ENCODE peak calls at places on chromosome 11, in seven cellular contexts. Q is activated gamma-delta T cell; H is central memory CD4-positive, alpha-beta T cell; B is right cardiac atrium; O is NCI-H1694 treated with DMSO at 0.1 percent for 48 hours; T is anterior cingulate cortex; Z is choroid plexus epithelial cell. P is an unnamed sample.

GRCh38 chr11:64777449-64778222 is 706 bp downstream of the SF1 start:
- DNase-seq in Q (peak; percentile 78), H (peak; percentile 80), B (peak; percentile 94), O (peak; percentile 42), T (peak; percentile 64), Z (peak; percentile 86), P (peak; percentile 74)

GRCh38 chr11:127485541-127485940 is 485.0 kb upstream of the KIRREL3 start:
- DNase-seq in Q (no peak), H (no peak), B (no peak), O (no peak), T (no peak), Z (peak; percentile 3), P (no peak)

GRCh38 chr11:30816959-30817880 is 231.1 kb upstream of the MPPED2 start:
- DNase-seq in Q (no peak), H (no peak), B (no peak), O (no peak), T (no peak), Z (no peak), P (no peak)

GRCh38 chr11:128625766-128626165 is 38.4 kb upstream of the ETS1 start:
- DNase-seq in Q (no peak), H (no peak), B (no peak), O (no peak), T (no peak), Z (peak; percentile 21), P (no peak)

GRCh38 chr11:135022430-135022829 is 610.4 kb upstream of the B3GAT1 start:
- DNase-seq in Q (no peak), H (no peak), B (no peak), O (no peak), T (no peak), Z (no peak), P (no peak)

GRCh38 chr11:76551400-76551799 is 106.6 kb downstream of the EMSY start:
- DNase-seq in Q (no peak), H (no peak), B (no peak), O (no peak), T (no peak), Z (peak; percentile 49), P (no peak)

GRCh38 chr11:57639321-57640067 is 10.2 kb downstream of the YPEL4 start:
- DNase-seq in Q (no peak), H (no peak), B (no peak), O (no peak), T (no peak), Z (peak; percentile 89), P (no peak)

GRCh38 chr11:69166186-69167115 is 10.7 kb downstream of the SMIM38 start:
- DNase-seq in Q (no peak), H (no peak), B (no peak), O (no peak), T (no peak), Z (peak; percentile 92), P (peak; percentile 33)

GRCh38 chr11:132539590-132540368 is 992.5 kb downstream of the OPCML start:
- DNase-seq in Q (no peak), H (no peak), B (no peak), O (no peak), T (no peak), Z (no peak), P (no peak)

GRCh38 chr11:123233280-123233977 is 38.4 kb upstream of the CLMP start:
- DNase-seq in Q (no peak), H (no peak), B (no peak), O (no peak), T (no peak), Z (peak; percentile 56), P (no peak)

GRCh38 chr11:704799-705645 is 1.0 kb upstream of the EPS8L2 start:
- DNase-seq in Q (no peak), H (no peak), B (peak; percentile 54), O (no peak), T (no peak), Z (no peak), P (no peak)

GRCh38 chr11:86115542-86116385 is 46.9 kb upstream of the PICALM start:
- DNase-seq in Q (no peak), H (no peak), B (no peak), O (no peak), T (no peak), Z (peak; percentile 8), P (no peak)

GRCh38 chr11:131703311-131703710 is 332.9 kb downstream of the NTM start:
- DNase-seq in Q (no peak), H (no peak), B (no peak), O (no peak), T (no peak), Z (no peak), P (no peak)

GRCh38 chr11:126225266-126225665 is 13.7 kb downstream of the FAM118B start:
- DNase-seq in Q (no peak), H (no peak), B (no peak), O (no peak), T (no peak), Z (no peak), P (no peak)

GRCh38 chr11:109960831-109961230 is 132.4 kb upstream of the ZC3H12C start:
- DNase-seq in Q (no peak), H (no peak), B (peak; percentile 85), O (no peak), T (peak; percentile 21), Z (peak; percentile 99), P (no peak)

GRCh38 chr11:130544266-130544665 is 95.8 kb downstream of the ADAMTS15 start:
- DNase-seq in Q (no peak), H (no peak), B (no peak), O (no peak), T (no peak), Z (no peak), P (no peak)

GRCh38 chr11:19185036-19185435 is 16.7 kb downstream of the CSRP3 start:
- DNase-seq in Q (no peak), H (no peak), B (no peak), O (no peak), T (no peak), Z (no peak), P (no peak)

GRCh38 chr11:40759341-40759740 is 700.1 kb downstream of the LRRC4C start:
- DNase-seq in Q (no peak), H (no peak), B (no peak), O (no peak), T (no peak), Z (no peak), P (no peak)

GRCh38 chr11:18457435-18457834 is 1.8 kb downstream of the LDHAL6A start:
- DNase-seq in Q (no peak), H (no peak), B (no peak), O (no peak), T (no peak), Z (peak; percentile 5), P (no peak)

GRCh38 chr11:127157225-127157624 is 156.7 kb upstream of the KIRREL3 start:
- DNase-seq in Q (no peak), H (no peak), B (no peak), O (no peak), T (no peak), Z (no peak), P (no peak)

GRCh38 chr11:28727254-28727653 is 619.1 kb downstream of the METTL15 start:
- DNase-seq in Q (no peak), H (no peak), B (no peak), O (no peak), T (no peak), Z (peak; percentile 17), P (no peak)

GRCh38 chr11:121613724-121614123 is 161.0 kb upstream of the SORL1-AS1 start:
- DNase-seq in Q (no peak), H (no peak), B (no peak), O (no peak), T (no peak), Z (no peak), P (peak; percentile 64)

GRCh38 chr11:117239295-117239694 is 6.8 kb downstream of the RNF214 start:
- DNase-seq in Q (no peak), H (no peak), B (no peak), O (no peak), T (no peak), Z (peak; percentile 96), P (peak; percentile 53)

GRCh38 chr11:10669258-10670033 is 24.1 kb downstream of the IRAG1 start:
- DNase-seq in Q (no peak), H (no peak), B (no peak), O (peak; percentile 42), T (no peak), Z (peak; percentile 69), P (no peak)

GRCh38 chr11:32829157-32829679 is 509 bp upstream of the PRRG4 start:
- DNase-seq in Q (no peak), H (no peak), B (no peak), O (no peak), T (no peak), Z (peak; percentile 13), P (peak; percentile 18)

GRCh38 chr11:29093416-29093815 is 923.4 kb downstream of the KCNA4 start:
- DNase-seq in Q (no peak), H (no peak), B (no peak), O (no peak), T (no peak), Z (peak; percentile 72), P (no peak)

GRCh38 chr11:9823887-9824385 is 160.1 kb downstream of the SWAP70 start:
- DNase-seq in Q (no peak), H (no peak), B (no peak), O (no peak), T (no peak), Z (no peak), P (no peak)

GRCh38 chr11:69376155-69377028 is 82.4 kb downstream of the MYEOV start:
- DNase-seq in Q (no peak), H (no peak), B (no peak), O (no peak), T (no peak), Z (no peak), P (no peak)

GRCh38 chr11:68381716-68382115 is 69.3 kb downstream of the LRP5 start:
- DNase-seq in Q (no peak), H (no peak), B (peak; percentile 58), O (no peak), T (no peak), Z (no peak), P (no peak)

GRCh38 chr11:128779036-128779435 is 85.2 kb downstream of the FLI1 start:
- DNase-seq in Q (no peak), H (no peak), B (no peak), O (no peak), T (no peak), Z (peak; percentile 34), P (no peak)

GRCh38 chr11:116911981-116912734 is 74.7 kb upstream of the APOA1 start:
- DNase-seq in Q (no peak), H (no peak), B (no peak), O (no peak), T (no peak), Z (no peak), P (no peak)

GRCh38 chr11:114821626-114822025 is 143.3 kb downstream of the NXPE2 start:
- DNase-seq in Q (no peak), H (no peak), B (no peak), O (no peak), T (no peak), Z (peak; percentile 2), P (no peak)

GRCh38 chr11:29751618-29752017 is 265.2 kb downstream of the KCNA4 start:
- DNase-seq in Q (no peak), H (no peak), B (no peak), O (no peak), T (no peak), Z (no peak), P (no peak)

GRCh38 chr11:74013141-74013540 is 4.3 kb upstream of the UCP3 start:
- DNase-seq in Q (no peak), H (no peak), B (no peak), O (no peak), T (no peak), Z (no peak), P (no peak)

GRCh38 chr11:71241721-71242259 is 10.6 kb downstream of the SHANK2 start:
- DNase-seq in Q (no peak), H (no peak), B (no peak), O (no peak), T (no peak), Z (no peak), P (no peak)

GRCh38 chr11:117799634-117800033 is 2.6 kb upstream of the DSCAML1 start:
- DNase-seq in Q (no peak), H (no peak), B (no peak), O (no peak), T (no peak), Z (no peak), P (no peak)

GRCh38 chr11:122229611-122230386 is 113.8 kb upstream of the BLID start:
- DNase-seq in Q (no peak), H (no peak), B (no peak), O (no peak), T (peak; percentile 70), Z (no peak), P (peak; percentile 56)

P was measured in pons.